ENCODE peak calls at places on chromosome 20, in four cellular contexts. B is adipocyte; O is CD4-positive, CD25-positive, alpha-beta regulatory T cell; E is PC-3. L is an unnamed sample.
A peak's percentile ranks its signal among the peaks of the same experiment; 100 is the strongest.

GRCh38 chr20:33909331-33909921 is 84.3 kb upstream of the RALY start:
- DNase-seq in B (peak; percentile 95), E (peak; percentile 60), O (no peak), L (no peak)

GRCh38 chr20:325889-326644 is 715 bp downstream of the SOX12 start:
- DNase-seq in B (peak; percentile 82), E (peak; percentile 57), O (peak; percentile 37), L (peak; percentile 55)

GRCh38 chr20:51244496-51244895 is 221.6 kb upstream of the KCNG1 start:
- DNase-seq in B (no peak), O (no peak), E (no peak), L (no peak)

GRCh38 chr20:58174708-58175287 is 53.7 kb downstream of the ANKRD60 start:
- DNase-seq in O (no peak), E (no peak), B (no peak), L (no peak)

GRCh38 chr20:39302312-39302711 is 340.2 kb downstream of the DHX35 start:
- DNase-seq in B (no peak), O (no peak), E (no peak), L (no peak)

GRCh38 chr20:53103124-53103523 is 131.0 kb downstream of the TSHZ2 start:
- DNase-seq in O (no peak), B (no peak), E (no peak), L (no peak)

GRCh38 chr20:5835870-5836269 is 85.7 kb downstream of the SHLD1 start:
- DNase-seq in O (no peak), E (no peak), B (peak; percentile 66), L (peak; percentile 85)

GRCh38 chr20:3420211-3420707 is 12.8 kb upstream of the DNAAF9 start:
- DNase-seq in B (peak; percentile 33), E (peak; percentile 23), O (no peak), L (no peak)

GRCh38 chr20:51029963-51030930 is 7.3 kb upstream of the KCNG1 start:
- DNase-seq in B (no peak), E (no peak), O (no peak), L (no peak)

GRCh38 chr20:25237610-25238318 is 10.1 kb upstream of the PYGB start:
- DNase-seq in B (peak; percentile 98), E (peak; percentile 100), O (no peak), L (peak; percentile 62)

GRCh38 chr20:38806855-38807655 is 1.6 kb downstream of the PPP1R16B start:
- DNase-seq in E (no peak), B (no peak), O (peak; percentile 52), L (peak; percentile 20)

GRCh38 chr20:48910360-48910781 is 11.1 kb upstream of the ARFGEF2 start:
- DNase-seq in O (no peak), B (no peak), E (no peak), L (no peak)

GRCh38 chr20:59400666-59401065 is 100.3 kb downstream of the EDN3 start:
- DNase-seq in E (no peak), B (no peak), O (no peak), L (peak; percentile 29)

GRCh38 chr20:25281541-25281991 is 33.7 kb downstream of the PYGB start:
- DNase-seq in O (no peak), E (no peak), B (no peak), L (no peak)

GRCh38 chr20:48805286-48805685 is 22.5 kb downstream of the PREX1 start:
- DNase-seq in O (no peak), E (no peak), B (no peak), L (no peak)

GRCh38 chr20:34315236-34315635 is 12.1 kb upstream of the AHCY start:
- DNase-seq in E (no peak), B (no peak), O (no peak), L (no peak)

DNA sequence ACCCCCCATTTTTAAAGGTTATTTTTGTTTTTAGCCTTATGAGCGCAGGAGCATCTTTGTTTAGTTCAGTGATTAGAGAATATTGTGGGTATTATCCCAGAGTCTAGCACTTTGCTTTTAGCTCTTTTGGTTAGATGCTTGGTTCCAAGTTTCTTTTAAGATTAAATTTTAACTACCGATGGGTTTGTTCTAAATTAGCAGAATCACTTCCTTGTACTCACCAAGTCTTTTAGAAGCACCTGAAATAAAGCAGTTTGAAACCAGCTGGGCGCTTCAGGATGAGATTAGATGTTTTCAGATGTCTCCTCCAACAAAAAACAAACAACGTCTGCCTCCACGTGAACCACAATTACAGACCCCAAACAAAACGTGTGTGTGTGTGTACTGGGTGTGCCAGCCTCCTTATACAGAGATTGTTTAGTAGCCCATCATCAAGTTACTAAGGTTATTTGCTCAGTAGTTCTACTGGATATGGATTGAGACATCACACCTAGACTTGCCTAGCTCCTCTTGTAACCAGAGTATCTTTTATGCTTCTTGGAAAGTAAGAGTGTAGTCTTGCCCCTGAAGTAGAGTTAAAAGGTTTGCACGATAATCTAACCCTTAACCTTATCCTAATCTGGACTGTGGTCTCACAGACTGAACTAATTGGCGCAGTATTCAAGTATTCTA is 2.2 kb downstream of the DSTN start:
- DNase-seq in B (peak; percentile 43), E (peak; percentile 36), O (no peak), L (no peak)
- H3K4me1 ChIP-seq in B (peaks cover 46% of the 10 kb centered on the region), E (peaks cover 29% of the 10 kb centered on the region), O (peaks cover 20% of the 10 kb centered on the region), L (peaks cover 11% of the 10 kb centered on the region)

DNA sequence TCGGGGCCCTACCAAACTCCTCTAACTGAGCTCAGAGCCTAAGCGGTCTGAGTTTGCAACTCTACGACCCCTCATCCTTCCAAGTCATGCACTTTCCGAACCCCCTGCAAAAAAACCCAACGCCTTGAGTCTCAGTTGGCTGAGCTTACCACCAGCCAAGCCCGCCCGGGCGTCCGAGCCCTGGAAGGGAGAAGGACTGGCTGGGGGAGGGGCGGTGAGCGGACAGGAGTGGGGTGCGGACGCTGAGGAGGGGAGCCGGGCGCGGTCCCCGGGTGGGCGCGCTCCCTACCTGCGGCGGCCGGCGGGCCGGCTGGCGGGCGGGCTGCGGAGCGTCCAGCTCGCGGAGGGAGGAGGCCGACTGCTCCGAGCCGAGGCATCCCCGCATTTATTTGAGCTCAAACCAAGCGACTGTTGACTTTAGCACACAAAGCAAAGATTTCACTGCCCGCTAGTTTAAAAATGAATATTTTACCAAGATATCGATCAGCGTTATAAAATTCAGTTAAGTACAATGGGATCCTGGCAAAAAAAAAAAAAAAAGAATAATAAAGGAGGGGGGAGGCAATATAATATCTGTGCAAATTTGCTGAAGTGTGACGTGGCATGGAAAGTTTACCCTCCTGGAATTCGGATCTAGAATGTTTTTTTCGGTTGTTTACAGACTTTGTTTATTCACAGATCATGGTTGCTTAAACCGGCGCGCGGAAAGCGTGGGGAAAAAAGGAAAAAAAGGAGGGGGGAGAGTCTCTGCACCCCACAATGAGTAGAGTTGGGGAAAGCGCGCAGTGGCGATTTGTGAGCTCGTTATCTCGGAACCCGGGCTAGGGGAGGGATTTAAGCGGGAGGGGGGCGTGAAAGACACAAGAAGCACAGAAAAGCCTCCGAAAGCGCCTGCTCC is 5.9 kb downstream of the FOXA2 start:
- DNase-seq in B (no peak), E (peak; percentile 39), O (no peak), L (no peak)
- H3K4me3 ChIP-seq in B (no peak overlapping the region), E (peak overlapping the region; percentile 75), O (no peak overlapping the region), L (no peak overlapping the region)

DNA sequence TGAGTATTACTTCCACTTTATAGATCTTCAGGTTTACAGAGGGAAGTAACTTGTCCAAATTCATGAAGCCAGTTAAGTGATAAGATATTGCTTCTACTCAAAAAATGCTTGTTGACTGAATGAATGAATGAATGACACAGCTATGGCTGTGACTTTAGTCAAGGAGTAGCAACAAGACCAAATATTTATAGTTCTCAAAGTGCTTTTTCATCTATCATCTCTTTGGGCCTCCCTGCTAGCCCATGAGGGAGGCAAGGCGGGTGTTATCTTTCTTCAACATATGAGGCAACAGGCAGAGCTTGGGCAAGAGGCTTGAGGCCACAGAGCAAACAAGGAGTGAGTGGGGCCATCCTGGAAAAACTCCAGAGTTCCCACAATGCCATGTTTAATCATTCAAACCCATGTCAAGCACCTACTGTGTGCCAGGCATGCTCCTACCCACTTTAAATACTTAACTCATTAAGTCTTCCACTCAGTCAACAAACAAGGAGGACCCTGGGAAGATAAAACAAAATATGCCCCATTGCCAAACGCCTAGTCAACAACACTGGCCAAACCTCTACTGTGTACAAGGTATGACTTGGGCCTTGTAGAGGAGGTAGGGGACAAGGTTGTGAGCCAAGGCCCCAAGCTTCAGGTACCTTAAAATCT is 15.9 kb downstream of the BCL2L1 start:
- DNase-seq in B (no peak), E (peak; percentile 14), O (no peak), L (no peak)
- H3K4me1 ChIP-seq in B (peaks cover 53% of the 10 kb centered on the region), E (peaks cover 74% of the 10 kb centered on the region), O (peaks cover 41% of the 10 kb centered on the region), L (no peaks in the 10 kb centered on the region)

GRCh38 chr20:56259948-56260347 is 11.4 kb downstream of the MC3R start:
- DNase-seq in E (peak; percentile 47), O (no peak), B (no peak), L (no peak)
- H3K4me3 ChIP-seq in E (no peak overlapping the region), O (no peak overlapping the region), B (no peak overlapping the region), L (no peak overlapping the region)

GRCh38 chr20:9516658-9516987 is 2.2 kb downstream of the LAMP5 start:
- DNase-seq in O (no peak), B (no peak), E (no peak), L (no peak)

GRCh38 chr20:9515761-9516657 is 1.6 kb downstream of the LAMP5 start:
- DNase-seq in O (no peak), B (no peak), E (peak; percentile 26), L (no peak)

GRCh38 chr20:9517297-9518134 is 3.1 kb downstream of the LAMP5 start:
- DNase-seq in E (no peak), B (no peak), O (no peak), L (no peak)

GRCh38 chr20:9520096-9520495 is 5.7 kb downstream of the LAMP5 start:
- DNase-seq in O (no peak), E (no peak), B (no peak), L (no peak)

GRCh38 chr20:9518776-9519175 is 4.4 kb downstream of the LAMP5 start:
- DNase-seq in B (no peak), O (no peak), E (no peak), L (no peak)
- H3K4me1 ChIP-seq in B (peaks cover 8% of the 10 kb centered on the region), O (no peaks in the 10 kb centered on the region), E (peaks cover 4% of the 10 kb centered on the region), L (no peaks in the 10 kb centered on the region)

GRCh38 chr20:36318166-36318565 is 12.0 kb downstream of the DLGAP4 start:
- DNase-seq in E (no peak), B (no peak), O (no peak), L (no peak)

GRCh38 chr20:36319356-36320260 is 13.5 kb downstream of the DLGAP4 start:
- DNase-seq in E (no peak), O (no peak), B (no peak), L (no peak)

GRCh38 chr20:36315545-36316351 is 9.6 kb downstream of the DLGAP4 start:
- DNase-seq in B (no peak), O (no peak), E (no peak), L (no peak)

GRCh38 chr20:36320261-36320897 is 14.2 kb downstream of the DLGAP4 start:
- DNase-seq in E (no peak), O (no peak), B (no peak), L (no peak)

DNA sequence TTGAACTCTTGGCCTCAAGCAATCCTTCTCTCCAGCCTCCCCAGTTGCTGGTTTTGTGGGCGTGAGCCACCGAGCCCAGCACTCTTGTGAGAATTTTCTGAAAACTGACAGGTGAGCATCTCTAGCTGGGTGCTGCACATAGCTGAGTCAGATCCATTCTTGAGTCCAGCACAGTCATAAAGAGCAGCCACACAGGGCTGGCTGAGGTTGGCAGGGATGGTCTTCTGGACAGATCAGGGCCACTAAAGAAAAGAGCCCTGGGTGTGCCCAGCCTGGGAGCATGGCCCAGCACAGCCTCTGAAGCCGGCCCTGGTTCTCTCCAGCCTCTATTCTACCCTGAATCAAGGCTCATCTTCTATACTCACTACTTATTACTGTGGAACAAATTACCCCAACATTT is 11.5 kb downstream of the DLGAP4 start:
- DNase-seq in E (no peak), O (no peak), B (no peak), L (no peak)
- H3K4me3 ChIP-seq in E (no peak overlapping the region), O (no peak overlapping the region), B (no peak overlapping the region), L (no peak overlapping the region)

GRCh38 chr20:36471885-36472642 is 69.3 kb upstream of the MYL9 start:
- DNase-seq in O (no peak), B (no peak), E (no peak), L (no peak)
- H3K4me1 ChIP-seq in O (peaks cover 47% of the 10 kb centered on the region), B (peaks cover 54% of the 10 kb centered on the region), E (peaks cover 35% of the 10 kb centered on the region), L (peaks cover 39% of the 10 kb centered on the region)

GRCh38 chr20:40304119-40304518 is 384.9 kb downstream of the MAFB start:
- DNase-seq in E (no peak), B (no peak), O (no peak), L (no peak)
- H3K4me3 ChIP-seq in E (no peak overlapping the region), B (no peak overlapping the region), O (no peak overlapping the region), L (no peak overlapping the region)